ENCODE peak calls at places on chromosomes 1 and 21, in seven cellular contexts. Y, O, E, C, R, Z and T are unnamed samples.

GRCh38 chr1:48674641-48675040 is 102.0 kb downstream of the BEND5 start:
- DNase-seq in E (no peak), O (peak; percentile 27), R (peak; percentile 17), Y (peak; percentile 40), C (no peak), Z (no peak), T (peak; percentile 89)

GRCh38 chr1:3585940-3586568 is 25.3 kb downstream of the MEGF6 start:
- DNase-seq in C (no peak), E (no peak), Y (no peak), R (no peak), Z (no peak), O (no peak), T (no peak)

GRCh38 chr1:169109561-169110134 is 3.2 kb downstream of the ATP1B1 start:
- DNase-seq in E (peak; percentile 59), Z (peak; percentile 51), Y (peak; percentile 96), O (peak; percentile 93), R (peak; percentile 74), C (peak; percentile 79), T (peak; percentile 64)

GRCh38 chr1:21818661-21819060 is 6.6 kb downstream of the LDLRAD2 start:
- DNase-seq in C (no peak), Y (peak; percentile 33), O (peak; percentile 49), E (peak; percentile 60), R (no peak), Z (no peak), T (peak; percentile 29)

GRCh38 chr1:188237573-188238353 is 1409.0 kb downstream of the PLA2G4A start:
- DNase-seq in C (no peak), Y (peak; percentile 3), E (no peak), Z (no peak), R (no peak), O (peak; percentile 6), T (peak; percentile 3)

GRCh38 chr1:229027622-229028182 is 243.2 kb upstream of the RAB4A start:
- DNase-seq in O (peak; percentile 90), R (no peak), Y (peak; percentile 95), E (peak; percentile 73), C (peak; percentile 50), Z (no peak), T (peak; percentile 82)

GRCh38 chr1:14298806-14299205 is 299.7 kb upstream of the KAZN start:
- DNase-seq in O (no peak), R (no peak), C (no peak), Z (no peak), E (no peak), Y (no peak), T (no peak)

GRCh38 chr1:43766818-43767525 is 59.6 kb downstream of the ST3GAL3 start:
- DNase-seq in Y (no peak), C (no peak), R (no peak), O (no peak), E (no peak), Z (no peak), T (no peak)

GRCh38 chr1:180181048-180181447 is 26.4 kb downstream of the QSOX1 start:
- DNase-seq in C (no peak), O (no peak), Z (no peak), Y (no peak), E (peak; percentile 44), R (no peak), T (peak; percentile 27)

GRCh38 chr21:45489480-45489982 is 52.7 kb downstream of the SLC19A1 start:
- DNase-seq in Y (no peak), E (no peak), R (no peak), C (no peak), Z (no peak), O (no peak), T (no peak)
- H3K4me3 ChIP-seq in Y (no peak overlapping the region), E (no peak overlapping the region), R (no peak overlapping the region), C (no peak overlapping the region), Z (no peak overlapping the region), O (no peak overlapping the region), T (no peak overlapping the region)

GRCh38 chr1:225470691-225471452 is 43.0 kb upstream of the LBR start:
- DNase-seq in Y (no peak), R (no peak), Z (no peak), O (no peak), C (peak; percentile 11), E (no peak), T (no peak)
- TF ChIP-seq CTCF in Y (no peak), R (no peak), Z (no peak), O (no peak), C (no peak), E (no peak), T (no peak)

DNA sequence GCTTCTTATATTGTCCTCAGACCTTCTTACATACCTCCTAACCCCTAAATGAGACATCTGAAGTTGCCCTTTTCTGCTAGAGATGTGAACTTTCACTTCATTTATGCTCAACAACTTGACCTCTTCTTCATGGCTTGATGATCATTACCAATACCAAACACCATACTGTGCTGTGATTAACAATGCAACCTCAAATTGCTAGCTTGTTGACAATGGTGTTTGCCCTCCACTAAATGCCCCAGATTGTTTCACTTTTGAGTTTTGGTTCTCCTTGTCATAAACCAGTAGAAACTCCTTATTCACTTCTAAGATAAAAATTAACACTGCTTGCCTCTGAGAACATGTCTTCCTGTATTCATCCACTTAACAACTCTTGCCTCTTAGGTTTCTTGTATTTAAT is 5.6 kb downstream of the JAK1 start:
- DNase-seq in O (no peak), C (no peak), E (no peak), R (no peak), Y (no peak), Z (no peak), T (no peak)
- H3K4me3 ChIP-seq in O (no peak overlapping the region), C (no peak overlapping the region), E (no peak overlapping the region), R (no peak overlapping the region), Y (no peak overlapping the region), Z (no peak overlapping the region), T (no peak overlapping the region)

GRCh38 chr1:94555091-94555490 is 13.5 kb upstream of the F3 start:
- DNase-seq in O (no peak), R (no peak), Y (no peak), Z (no peak), E (no peak), C (no peak), T (no peak)

GRCh38 chr1:94562502-94563260 is 21.1 kb upstream of the F3 start:
- DNase-seq in Y (no peak), C (no peak), Z (no peak), E (peak; percentile 71), O (no peak), R (no peak), T (no peak)

GRCh38 chr1:94559921-94560320 is 18.4 kb upstream of the F3 start:
- DNase-seq in E (no peak), Z (no peak), Y (no peak), C (no peak), R (no peak), O (no peak), T (no peak)

GRCh38 chr1:94554611-94555010 is 13.1 kb upstream of the F3 start:
- DNase-seq in R (no peak), O (no peak), C (no peak), E (no peak), Y (no peak), Z (no peak), T (no peak)

GRCh38 chr1:94560333-94560732 is 18.8 kb upstream of the F3 start:
- DNase-seq in Y (no peak), Z (no peak), C (no peak), R (no peak), E (no peak), O (no peak), T (no peak)
- TF ChIP-seq CTCF in Y (no peak), Z (peak; percentile 42), C (no peak), R (no peak), E (no peak), O (no peak), T (no peak)